ENCODE peak calls at places on chromosomes 11 and 22, in five cellular contexts. N is A549, Z is SK-N-SH, L is K562, O is H1. M is an unnamed sample.
A peak's percentile ranks its signal among the peaks of the same experiment; 100 is the strongest.

GRCh38 chr11:41050791-41051190 is 408.7 kb downstream of the LRRC4C start:
- DNase-seq in N (no peak), Z (no peak), L (no peak), O (no peak), M (no peak)

GRCh38 chr22:19857382-19857781 is 2.7 kb upstream of the GNB1L start:
- DNase-seq in N (no peak), Z (no peak), L (no peak), O (no peak), M (no peak)

GRCh38 chr11:62544521-62545436 is 1.8 kb downstream of the AHNAK start:
- DNase-seq in N (peak; percentile 49), Z (no peak), L (peak; percentile 39), O (no peak), M (no peak)

GRCh38 chr22:28183078-28183870 is 264.2 kb upstream of the PITPNB start:
- DNase-seq in N (no peak), Z (no peak), L (no peak), O (no peak), M (no peak)

GRCh38 chr22:50443202-50443601 is 31.6 kb downstream of the SBF1 start:
- DNase-seq in N (no peak), Z (no peak), L (no peak), O (no peak), M (no peak)

GRCh38 chr22:33332538-33332937 is 274.4 kb upstream of the SYN3 start:
- DNase-seq in N (no peak), Z (no peak), L (no peak), O (no peak), M (no peak)

GRCh38 chr22:39494471-39495120 is 7.5 kb upstream of the MIEF1 start:
- DNase-seq in N (no peak), Z (no peak), L (no peak), O (no peak), M (peak; percentile 20)

GRCh38 chr11:109435121-109435742 is 13.2 kb downstream of the C11orf87 start:
- DNase-seq in N (no peak), Z (no peak), L (no peak), O (no peak), M (peak; percentile 62)

GRCh38 chr22:48896766-48897637 is 930.7 kb downstream of the BRD1 start:
- DNase-seq in N (no peak), Z (no peak), L (no peak), O (no peak), M (no peak)

GRCh38 chr11:68212421-68213134 is 518 bp downstream of the KMT5B start:
- DNase-seq in N (peak; percentile 76), Z (peak; percentile 93), L (peak; percentile 85), O (peak; percentile 68), M (peak; percentile 75)

GRCh38 chr11:90468923-90469322 is 246.1 kb upstream of the CHORDC1 start:
- DNase-seq in N (no peak), Z (no peak), L (no peak), O (no peak), M (no peak)

GRCh38 chr22:44580756-44581435 is 82.9 kb upstream of the RTL6 start:
- DNase-seq in N (no peak), Z (no peak), L (no peak), O (no peak), M (no peak)

GRCh38 chr11:14374922-14375630 is 16.1 kb upstream of the RRAS2 start:
- DNase-seq in N (no peak), Z (no peak), L (no peak), O (no peak), M (no peak)

GRCh38 chr11:71322192-71322735 is 69.9 kb upstream of the SHANK2 start:
- DNase-seq in N (no peak), Z (no peak), L (no peak), O (no peak), M (no peak)

GRCh38 chr11:20087118-20087521 is 73.2 kb downstream of the DBX1 start:
- DNase-seq in N (no peak), Z (no peak), L (no peak), O (no peak), M (peak; percentile 76)

GRCh38 chr11:35330924-35331323 is 88.4 kb downstream of the SLC1A2 start:
- DNase-seq in N (no peak), Z (no peak), L (no peak), O (no peak), M (no peak)

GRCh38 chr11:35327829-35328228 is 91.5 kb downstream of the SLC1A2 start:
- DNase-seq in N (no peak), Z (no peak), L (no peak), O (no peak), M (no peak)

GRCh38 chr11:35332524-35332923 is 86.8 kb downstream of the SLC1A2 start:
- DNase-seq in N (no peak), Z (no peak), L (no peak), O (no peak), M (no peak)

GRCh38 chr11:35326266-35326879 is 93.0 kb downstream of the SLC1A2 start:
- DNase-seq in N (no peak), Z (no peak), L (no peak), O (no peak), M (no peak)

DNA sequence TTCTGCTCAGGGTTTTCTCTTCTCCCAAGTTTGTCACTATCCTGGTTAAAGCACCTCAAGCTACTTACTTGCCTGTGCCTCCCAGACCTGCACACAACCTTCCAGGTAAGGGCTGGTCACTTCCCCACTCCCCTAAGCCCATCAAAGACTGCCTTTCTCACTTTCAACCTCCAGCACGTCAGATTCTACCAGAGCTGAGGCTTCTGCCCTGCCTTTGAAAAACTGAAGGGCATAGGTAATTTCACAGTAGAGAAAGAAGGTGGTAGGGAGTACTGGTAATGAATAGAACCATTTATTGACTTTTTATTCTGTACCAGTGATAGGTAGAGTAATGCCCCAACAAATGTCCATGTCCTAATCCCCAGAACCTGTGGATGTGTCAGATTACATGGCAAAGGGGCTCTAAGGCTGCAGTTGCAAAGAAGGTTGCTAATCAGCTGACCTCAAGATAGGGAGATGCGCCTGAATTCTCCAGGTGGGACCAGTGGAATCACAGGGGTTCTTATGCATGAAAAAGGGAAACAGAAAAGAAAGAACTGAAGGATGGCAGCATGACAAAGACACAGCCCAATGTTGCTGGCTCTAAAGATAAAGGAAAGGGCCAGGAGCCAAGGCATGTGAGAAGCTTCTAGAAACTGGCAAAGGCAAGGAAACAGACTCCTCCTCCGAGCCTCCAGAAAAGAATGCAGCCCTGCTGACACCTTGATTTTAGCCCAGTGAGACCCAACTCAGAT is 89.0 kb downstream of the SLC1A2 start:
- DNase-seq in N (no peak), Z (no peak), L (no peak), O (peak; percentile 50), M (no peak)
- TF ChIP-seq RAD21 in N (no peak), Z (no peak), L (no peak), O (no peak), M (no peak)

GRCh38 chr11:5307256-5308019 is 5.7 kb upstream of the OR51B4 start:
- DNase-seq in N (no peak), Z (no peak), L (no peak), O (no peak), M (no peak)
- TF ChIP-seq USF2 in N (no peak), Z (no peak), L (no peak), O (no peak), M (no peak)

GRCh38 chr11:70000228-70000627 is 77.9 kb upstream of the ANO1 start:
- DNase-seq in N (no peak), Z (no peak), L (no peak), O (no peak), M (no peak)
- H3K4me2 ChIP-seq in N (no peak overlapping the region), Z (no peak overlapping the region), L (no peak overlapping the region), O (peak overlapping the region; percentile 36), M (no peak overlapping the region)

GRCh38 chr11:69362315-69362714 is 68.4 kb downstream of the MYEOV start:
- DNase-seq in N (no peak), Z (no peak), L (no peak), O (peak; percentile 33), M (no peak)
- TF ChIP-seq RAD21 in N (no peak), Z (no peak), L (no peak), O (no peak), M (no peak)

GRCh38 chr22:21073482-21073881 is 27.7 kb downstream of the LRRC74B start:
- DNase-seq in N (no peak), Z (no peak), L (no peak), O (no peak), M (no peak)

GRCh38 chr22:21074092-21074715 is 28.5 kb downstream of the LRRC74B start:
- DNase-seq in N (peak; percentile 25), Z (no peak), L (peak; percentile 45), O (no peak), M (peak; percentile 83)

GRCh38 chr22:21077884-21078508 is 32.2 kb downstream of the LRRC74B start:
- DNase-seq in N (no peak), Z (no peak), L (peak; percentile 60), O (no peak), M (no peak)

GRCh38 chr22:21076907-21077625 is 31.3 kb downstream of the LRRC74B start:
- DNase-seq in N (no peak), Z (no peak), L (peak; percentile 47), O (no peak), M (no peak)

GRCh38 chr22:21075516-21076138 is 29.9 kb downstream of the LRRC74B start:
- DNase-seq in N (no peak), Z (no peak), L (peak; percentile 58), O (no peak), M (no peak)
- TF ChIP-seq USF2 in N (no peak), Z (no peak), L (no peak), O (no peak), M (no peak)

GRCh38 chr11:76918941-76919386 is 58.2 kb downstream of the ACER3 start:
- DNase-seq in N (peak; percentile 21), Z (peak; percentile 45), L (peak; percentile 30), O (no peak), M (peak; percentile 78)
- H3K4me2 ChIP-seq in N (peak overlapping the region; percentile 55), Z (no peak overlapping the region), L (no peak overlapping the region), O (no peak overlapping the region), M (peak overlapping the region; percentile 94)

DNA sequence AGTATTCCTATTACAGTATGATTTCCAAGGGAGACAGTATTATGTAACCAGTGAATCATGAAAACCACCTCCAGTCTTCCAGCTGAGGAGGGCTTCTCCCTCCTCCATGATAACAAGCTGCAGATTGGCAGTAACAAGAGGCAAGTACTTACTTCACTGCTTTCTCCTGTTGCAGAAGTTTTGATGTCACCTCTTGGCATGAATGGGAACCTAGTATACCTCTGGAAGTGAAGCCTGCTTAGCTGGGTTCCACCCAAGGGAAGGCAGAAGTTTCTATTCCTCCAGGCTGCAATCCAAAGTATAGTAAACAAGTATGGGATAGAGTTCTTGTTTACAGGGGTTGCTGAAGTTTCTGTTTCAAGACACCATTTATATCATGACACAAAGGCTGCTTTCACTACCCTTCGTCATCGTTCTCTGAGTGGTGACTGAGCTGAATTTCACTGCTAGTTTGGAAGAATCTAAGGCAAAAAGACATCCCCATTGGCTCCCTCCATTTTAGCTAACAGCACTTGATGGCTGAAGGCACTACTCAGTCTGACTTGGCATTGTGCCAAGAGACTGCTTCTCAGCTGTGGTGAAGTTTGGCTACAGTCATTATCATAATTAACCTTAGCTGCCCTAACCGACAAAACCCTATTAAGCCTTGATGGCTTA is 49.8 kb downstream of the FDX1 start:
- DNase-seq in N (no peak), Z (no peak), L (peak; percentile 19), O (no peak), M (peak; percentile 77)
- TF ChIP-seq RAD21 in N (no peak), Z (no peak), L (peak; percentile 45), O (no peak), M (no peak)

DNA sequence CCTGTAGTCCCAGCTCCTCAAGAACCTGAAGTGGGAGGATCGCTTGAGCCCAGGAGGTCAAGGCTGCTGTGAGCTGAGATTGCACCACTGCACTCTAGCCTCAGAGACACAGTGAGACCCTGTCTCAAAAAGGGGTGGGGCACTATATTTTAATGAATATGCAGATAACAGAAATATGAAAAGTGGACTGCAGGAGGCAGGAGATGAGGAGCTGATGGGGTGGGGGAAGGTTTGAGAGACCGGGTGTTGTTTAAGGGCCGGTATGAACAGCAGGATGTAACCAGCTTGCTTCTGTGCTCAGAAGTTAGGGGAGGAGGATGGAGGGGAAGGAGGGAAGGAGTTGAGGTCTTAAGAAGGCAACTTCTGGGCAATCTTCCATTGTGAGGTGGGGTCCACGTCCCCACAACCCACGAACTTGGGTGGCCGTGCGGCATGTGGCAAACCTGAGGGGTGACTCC is 1.3 kb upstream of the B4GALNT4 start:
- DNase-seq in N (no peak), Z (peak; percentile 40), L (no peak), O (no peak), M (no peak)
- TF ChIP-seq USF2 in N (no peak), Z (no peak), L (no peak), O (no peak), M (no peak)

M was measured in IMR-90.